ENCODE peak calls at places on chromosomes 13 and 19, in seven cellular contexts. D, J, I, N, U, E and H are unnamed samples.

GRCh38 chr13:40653558-40654318 is 12.7 kb downstream of the FOXO1 start:
- DNase-seq in D (no peak), J (peak), I (no peak), N (no peak), U (no peak), E (no peak), H (no peak)

GRCh38 chr13:30496147-30496546 is 30.4 kb upstream of the HMGB1 start:
- DNase-seq in D (no peak), J (no peak), I (no peak), N (no peak), U (no peak), E (no peak), H (no peak)

GRCh38 chr19:12527034-12527836 is 24.0 kb downstream of the ZNF564 start:
- DNase-seq in D (no peak), J (peak), I (no peak), N (no peak), U (no peak), E (no peak), H (no peak)

GRCh38 chr13:32779119-32779518 is 192.9 kb downstream of the PDS5B start:
- DNase-seq in D (no peak), J (no peak), I (no peak), N (no peak), U (no peak), E (no peak), H (no peak)

GRCh38 chr13:92574499-92574898 is 652.1 kb upstream of the GPC6 start:
- DNase-seq in D (no peak), J (no peak), I (no peak), N (no peak), U (no peak), E (no peak), H (no peak)

GRCh38 chr13:26219726-26220125 is 2.4 kb downstream of the RNF6 start:
- DNase-seq in D (no peak), J (no peak), I (no peak), N (no peak), U (no peak), E (no peak), H (no peak)

GRCh38 chr13:33642374-33643065 is 175.4 kb upstream of the RFC3 start:
- DNase-seq in D (no peak), J (peak), I (no peak), N (no peak), U (no peak), E (no peak), H (no peak)

GRCh38 chr13:99374994-99375805 is 68.0 kb upstream of the GPR183 start:
- DNase-seq in D (no peak), J (no peak), I (no peak), N (no peak), U (peak), E (no peak), H (peak)

GRCh38 chr13:30125422-30126073 is 181.8 kb downstream of the KATNAL1 start:
- DNase-seq in D (no peak), J (no peak), I (no peak), N (no peak), U (no peak), E (no peak), H (no peak)

GRCh38 chr13:78701383-78701782 is 42.4 kb upstream of the OBI1 start:
- DNase-seq in D (no peak), J (no peak), I (no peak), N (no peak), U (no peak), E (no peak), H (no peak)

GRCh38 chr13:85935868-85936467 is 136.7 kb upstream of the SLITRK6 start:
- DNase-seq in D (no peak), J (no peak), I (no peak), N (no peak), U (no peak), E (no peak), H (no peak)

GRCh38 chr19:47573076-47574026 is at the start of gene ZNF541:
- DNase-seq in D (no peak), J (no peak), I (peak), N (no peak), U (no peak), E (no peak), H (peak)

GRCh38 chr19:38270587-38271167 is 6.3 kb downstream of the SPINT2 start:
- DNase-seq in D (no peak), J (no peak), I (no peak), N (no peak), U (no peak), E (no peak), H (no peak)

GRCh38 chr13:40334616-40335015 is 331.8 kb downstream of the FOXO1 start:
- DNase-seq in D (no peak), J (no peak), I (no peak), N (no peak), U (no peak), E (no peak), H (no peak)

GRCh38 chr19:8392017-8392591 is 1.9 kb downstream of the RAB11B start:
- DNase-seq in D (no peak), J (no peak), I (no peak), N (no peak), U (no peak), E (no peak), H (no peak)

GRCh38 chr13:73492811-73493210 is 434.0 kb downstream of the KLF5 start:
- DNase-seq in D (no peak), J (no peak), I (no peak), N (no peak), U (no peak), E (no peak), H (no peak)

GRCh38 chr13:23956106-23956505 is 58.8 kb upstream of the C1QTNF9B start:
- DNase-seq in D (no peak), J (no peak), I (no peak), N (no peak), U (no peak), E (no peak), H (no peak)

GRCh38 chr13:30676672-30677071 is 58.7 kb upstream of the ALOX5AP start:
- DNase-seq in D (no peak), J (no peak), I (no peak), N (no peak), U (no peak), E (no peak), H (no peak)

GRCh38 chr13:28638756-28639155 is 20.2 kb upstream of the POMP start:
- DNase-seq in D (no peak), J (no peak), I (no peak), N (no peak), U (no peak), E (no peak), H (no peak)

GRCh38 chr13:106416645-106417044 is 118.8 kb downstream of the EFNB2 start:
- DNase-seq in D (no peak), J (no peak), I (no peak), N (no peak), U (no peak), E (no peak), H (no peak)

GRCh38 chr19:56823417-56823816 is 17.1 kb downstream of the PEG3 start:
- DNase-seq in D (no peak), J (no peak), I (no peak), N (no peak), U (peak), E (no peak), H (no peak)

GRCh38 chr13:20394506-20394905 is 131.2 kb downstream of the CRYL1 start:
- DNase-seq in D (no peak), J (no peak), I (no peak), N (no peak), U (no peak), E (no peak), H (no peak)
- TF ChIP-seq CTCF in D (no peak), J (no peak), I (no peak), N (no peak), U (no peak), E (no peak), H (no peak)

DNA sequence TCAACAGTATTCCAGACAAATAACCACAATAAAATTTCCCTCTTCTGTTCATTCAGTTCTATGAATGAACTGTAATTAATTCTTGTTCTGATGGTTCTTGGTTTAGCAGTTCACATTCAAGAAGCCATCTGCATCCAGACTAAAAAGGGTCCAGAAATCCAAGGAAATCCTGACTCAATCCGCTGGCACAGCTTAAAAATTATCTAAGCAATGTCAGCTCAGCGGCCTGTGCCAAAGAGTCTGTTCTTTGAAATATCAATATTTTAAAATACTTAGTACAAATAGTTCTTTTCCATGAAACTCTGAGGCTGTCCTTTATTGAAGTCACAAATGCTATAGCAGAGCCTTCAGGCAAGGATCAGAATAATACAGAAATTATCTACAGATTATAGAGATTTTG is 57.2 kb downstream of the DHRS12 start:
- DNase-seq in D (no peak), J (no peak), I (no peak), N (no peak), U (no peak), E (no peak), H (no peak)
- TF ChIP-seq CTCF in D (no peak), J (no peak), I (no peak), N (no peak), U (no peak), E (no peak), H (no peak)

GRCh38 chr19:17766543-17767131 is 15.4 kb downstream of the FCHO1 start:
- DNase-seq in D (peak), J (peak), I (peak), N (peak), U (peak), E (peak), H (peak)
- TF ChIP-seq CTCF in D (peak), J (peak), I (peak), N (peak), U (peak), E (peak), H (no peak)

GRCh38 chr19:42294471-42295137 is 7.3 kb upstream of the PRR19 start:
- DNase-seq in D (no peak), J (no peak), I (no peak), N (peak), U (peak), E (no peak), H (no peak)

GRCh38 chr19:42295342-42295741 is 6.6 kb upstream of the PRR19 start:
- DNase-seq in D (no peak), J (no peak), I (no peak), N (peak), U (no peak), E (no peak), H (no peak)

GRCh38 chr19:42297034-42297433 is 4.9 kb upstream of the PRR19 start:
- DNase-seq in D (no peak), J (no peak), I (no peak), N (no peak), U (no peak), E (no peak), H (no peak)

GRCh38 chr19:42293966-42294365 is 8.0 kb upstream of the PRR19 start:
- DNase-seq in D (no peak), J (no peak), I (no peak), N (no peak), U (no peak), E (no peak), H (no peak)

DNA sequence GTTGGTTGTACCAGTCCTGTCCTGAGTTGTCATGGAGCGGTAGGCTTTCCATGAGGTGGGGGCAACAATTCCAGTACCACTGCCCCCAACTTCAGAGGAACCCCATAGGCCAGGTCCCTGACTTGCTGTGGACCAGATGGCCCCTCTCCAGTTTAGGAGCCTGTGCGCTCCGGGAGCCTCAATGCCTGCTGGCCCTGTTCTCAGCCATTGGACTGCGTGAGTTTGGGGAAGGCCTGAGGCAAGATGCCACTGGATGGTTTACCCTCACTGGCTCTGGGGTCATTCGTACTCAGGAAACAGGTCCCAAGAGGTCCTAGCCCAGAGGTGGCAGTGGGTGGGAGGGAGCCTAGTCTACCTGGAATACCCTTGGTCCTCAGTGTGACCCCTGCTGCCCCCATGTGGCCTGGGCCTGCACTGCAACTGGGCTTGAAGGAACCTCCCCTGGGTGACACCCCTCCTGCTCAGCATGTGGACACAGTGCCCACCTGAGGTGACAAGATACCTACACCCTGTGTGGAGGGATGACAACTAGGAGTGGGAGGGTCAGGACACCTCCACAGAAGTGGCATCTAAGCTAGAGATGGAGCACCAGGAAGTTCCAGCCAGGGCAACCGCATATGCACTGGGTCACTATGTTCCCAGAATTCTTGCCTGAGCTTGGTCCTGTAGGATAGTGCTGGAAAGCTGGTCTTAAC is 6.0 kb upstream of the PRR19 start:
- DNase-seq in D (peak), J (peak), I (peak), N (peak), U (peak), E (no peak), H (peak)
- TF ChIP-seq CTCF in D (peak), J (peak), I (peak), N (peak), U (peak), E (peak), H (peak)

DNA sequence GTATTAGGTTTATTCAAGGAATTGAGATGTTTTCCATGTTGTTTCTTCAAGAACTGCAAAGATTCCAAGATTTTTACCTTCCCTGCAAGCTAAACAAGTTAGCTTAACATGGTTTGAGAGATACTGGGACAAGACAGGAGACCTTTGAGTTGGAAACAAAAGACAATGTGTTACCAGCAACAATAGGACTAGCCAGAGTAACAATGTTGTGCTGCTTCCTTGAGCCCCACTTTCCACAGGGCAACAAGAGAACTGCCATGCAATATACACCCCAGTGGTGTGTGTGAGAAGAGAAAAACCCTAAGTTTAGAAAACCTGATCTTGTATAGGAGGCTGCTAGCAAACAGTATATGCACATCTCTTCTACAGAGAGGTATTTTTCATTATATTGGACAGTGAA is 264.6 kb downstream of the PCDH20 start:
- DNase-seq in D (no peak), J (peak), I (no peak), N (no peak), U (no peak), E (no peak), H (no peak)
- TF ChIP-seq CTCF in D (no peak), J (no peak), I (no peak), N (no peak), U (no peak), E (no peak), H (no peak)

DNA sequence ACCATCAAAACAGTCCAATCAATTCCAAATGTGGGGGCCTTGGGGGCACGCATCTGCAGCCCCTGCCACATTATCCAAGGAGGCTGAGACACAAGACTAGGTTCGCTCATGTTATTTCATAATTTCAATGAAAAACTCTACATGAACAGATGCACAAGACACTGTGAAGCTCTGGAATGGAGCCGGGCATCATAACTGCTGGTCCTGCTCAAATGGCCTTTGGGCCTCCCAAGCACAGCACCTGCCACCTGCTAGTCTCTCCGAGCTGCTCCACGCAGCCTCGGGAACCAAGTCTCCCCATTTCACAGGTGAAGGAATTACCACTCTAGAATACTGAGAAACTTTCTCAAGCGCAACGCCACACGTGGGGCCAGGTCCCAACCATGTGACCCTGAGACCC is 16.9 kb downstream of the CARS2 start:
- DNase-seq in D (no peak), J (no peak), I (no peak), N (no peak), U (peak), E (no peak), H (no peak)
- TF ChIP-seq CTCF in D (no peak), J (no peak), I (no peak), N (no peak), U (no peak), E (no peak), H (no peak)

DNA sequence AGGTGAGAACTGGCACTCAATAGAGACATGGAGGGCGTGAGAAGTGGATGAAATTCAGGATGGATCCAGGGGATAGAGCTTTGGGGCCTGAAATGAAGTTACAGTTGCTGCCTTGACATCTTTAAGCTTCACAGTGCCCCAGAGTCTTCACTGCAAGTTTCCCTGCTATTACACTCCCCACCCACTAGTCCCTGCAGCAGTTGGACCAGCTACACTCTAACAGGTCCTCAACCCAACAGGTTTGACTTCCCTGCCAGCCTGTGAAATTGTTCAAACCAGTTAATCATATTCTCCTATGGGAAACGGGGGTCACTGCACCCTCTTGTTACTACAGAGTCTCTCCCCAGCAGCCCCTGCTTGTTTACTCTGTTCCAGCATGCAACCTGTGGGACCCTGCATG is 314.0 kb downstream of the OLFM4 start:
- DNase-seq in D (no peak), J (no peak), I (no peak), N (no peak), U (no peak), E (no peak), H (no peak)
- TF ChIP-seq CTCF in D (no peak), J (peak), I (no peak), N (no peak), U (no peak), E (no peak), H (no peak)

GRCh38 chr19:4257025-4257424 is 10.1 kb downstream of the YJU2 start:
- DNase-seq in D (no peak), J (no peak), I (no peak), N (no peak), U (no peak), E (no peak), H (no peak)

GRCh38 chr19:4258181-4258580 is 11.3 kb downstream of the YJU2 start:
- DNase-seq in D (no peak), J (no peak), I (no peak), N (no peak), U (no peak), E (no peak), H (no peak)

GRCh38 chr19:4260605-4261191 is 13.8 kb downstream of the YJU2 start:
- DNase-seq in D (no peak), J (no peak), I (no peak), N (no peak), U (no peak), E (no peak), H (no peak)

GRCh38 chr19:4256563-4256962 is 9.7 kb downstream of the YJU2 start:
- DNase-seq in D (no peak), J (no peak), I (no peak), N (no peak), U (no peak), E (no peak), H (no peak)
- TF ChIP-seq CTCF in D (no peak), J (no peak), I (no peak), N (no peak), U (no peak), E (no peak), H (no peak)

GRCh38 chr19:2253106-2254051 is 2.8 kb downstream of the JSRP1 start:
- DNase-seq in D (peak), J (peak), I (peak), N (peak), U (no peak), E (no peak), H (peak)
- TF ChIP-seq CTCF in D (no peak), J (peak), I (peak), N (peak), U (peak), E (no peak), H (no peak)

DNA sequence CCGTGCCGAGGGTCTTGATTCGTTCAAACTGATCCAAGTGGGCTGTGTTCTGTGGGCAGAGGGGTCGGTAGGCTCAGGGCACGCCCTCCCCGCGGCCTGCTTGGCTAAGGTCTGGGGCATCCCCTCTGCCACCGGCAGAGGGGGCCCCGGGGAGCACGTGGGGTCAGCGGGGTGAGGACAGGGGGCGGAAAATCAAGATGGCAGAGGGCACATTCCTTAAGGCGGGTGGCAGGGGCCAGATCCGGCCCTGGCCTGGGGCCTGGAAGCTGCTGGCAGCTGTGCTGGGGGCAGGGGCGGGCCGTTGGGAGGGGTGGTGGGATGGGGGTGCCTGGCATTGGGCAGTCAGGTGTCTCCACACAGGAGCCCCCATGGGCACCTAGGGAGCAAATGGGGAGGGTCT is 10.7 kb downstream of the PRKACA start:
- DNase-seq in D (no peak), J (no peak), I (no peak), N (no peak), U (no peak), E (no peak), H (no peak)
- TF ChIP-seq CTCF in D (no peak), J (no peak), I (no peak), N (no peak), U (no peak), E (no peak), H (no peak)